ENCODE peak calls at places on chromosomes 1 and 21, in six cellular contexts. H, A, L, D, Z and O are unnamed samples.

GRCh38 chr1:1562556-1563195 is 12.0 kb downstream of the SSU72 start:
- DNase-seq in A (no peak), D (no peak), L (no peak), H (no peak), Z (no peak), O (no peak)

GRCh38 chr1:151132676-151133338 is 13.6 kb downstream of the SEMA6C start:
- DNase-seq in D (no peak), A (no peak), Z (no peak), L (no peak), H (no peak), O (no peak)

GRCh38 chr1:51648180-51649109 is 31.6 kb downstream of the OSBPL9 start:
- DNase-seq in A (no peak), Z (peak; percentile 94), D (peak; percentile 81), L (no peak), H (peak; percentile 53), O (peak; percentile 91)

GRCh38 chr1:91944087-91944486 is 5.1 kb upstream of the BRDT start:
- DNase-seq in Z (no peak), A (no peak), L (no peak), D (no peak), H (no peak), O (no peak)

GRCh38 chr1:109661391-109661790 is 5.5 kb downstream of the GSTM4 start:
- DNase-seq in Z (no peak), A (no peak), H (no peak), D (no peak), L (no peak), O (no peak)

GRCh38 chr1:117396074-117396473 is 28.8 kb downstream of the MAN1A2 start:
- DNase-seq in L (no peak), Z (no peak), D (no peak), H (no peak), A (no peak), O (no peak)

GRCh38 chr1:3097861-3098260 is 28.9 kb downstream of the PRDM16 start:
- DNase-seq in A (no peak), L (no peak), H (no peak), D (no peak), Z (no peak), O (no peak)

GRCh38 chr1:41417746-41418145 is 56.5 kb downstream of the FOXO6 start:
- DNase-seq in Z (no peak), H (no peak), D (no peak), L (no peak), A (no peak), O (no peak)

GRCh38 chr1:207822602-207823451 is 71.0 kb downstream of the CD46 start:
- DNase-seq in D (peak; percentile 30), Z (peak; percentile 68), A (peak; percentile 91), H (peak; percentile 93), L (peak; percentile 84), O (no peak)

GRCh38 chr21:46227811-46228344 is 696 bp downstream of the LSS start:
- DNase-seq in L (no peak), D (peak; percentile 38), Z (no peak), A (peak; percentile 15), H (no peak), O (no peak)

GRCh38 chr1:205373022-205373421 is 16.3 kb upstream of the KLHDC8A start:
- DNase-seq in Z (no peak), L (no peak), A (no peak), D (no peak), H (no peak), O (no peak)

GRCh38 chr1:154911691-154912550 is 24.6 kb downstream of the PMVK start:
- DNase-seq in Z (no peak), L (no peak), D (no peak), A (no peak), H (no peak), O (no peak)

GRCh38 chr1:68174173-68175113 is 57.9 kb downstream of the WLS start:
- DNase-seq in L (peak; percentile 38), A (no peak), H (peak; percentile 69), D (peak; percentile 63), Z (peak; percentile 97), O (peak; percentile 94)

GRCh38 chr1:3049905-3050304 is 19.1 kb upstream of the PRDM16 start:
- DNase-seq in Z (no peak), H (no peak), D (no peak), A (no peak), L (no peak), O (no peak)

GRCh38 chr1:228050571-228051181 is 31.8 kb upstream of the ARF1 start:
- DNase-seq in L (no peak), D (no peak), A (no peak), H (no peak), Z (no peak), O (no peak)

GRCh38 chr1:70552662-70553061 is 141.6 kb downstream of the CTH start:
- DNase-seq in A (no peak), Z (no peak), D (no peak), L (no peak), H (no peak), O (no peak)

GRCh38 chr1:240965581-240966091 is 353.7 kb upstream of the GREM2 start:
- DNase-seq in A (no peak), H (no peak), Z (no peak), D (peak; percentile 8), L (no peak), O (peak; percentile 4)

GRCh38 chr1:41343790-41344679 is 17.2 kb upstream of the FOXO6 start:
- DNase-seq in A (no peak), L (no peak), D (no peak), H (no peak), Z (no peak), O (no peak)

GRCh38 chr1:191508239-191508638 is 650.0 kb upstream of the RGS18 start:
- DNase-seq in D (no peak), A (no peak), H (no peak), L (no peak), Z (no peak), O (no peak)

GRCh38 chr1:153231800-153232199 is 14.4 kb downstream of the PRR9 start:
- DNase-seq in D (no peak), L (no peak), H (no peak), Z (no peak), A (no peak), O (no peak)

GRCh38 chr1:153228481-153228880 is 11.1 kb downstream of the PRR9 start:
- DNase-seq in A (no peak), Z (no peak), H (no peak), L (no peak), D (no peak), O (no peak)

GRCh38 chr1:153233448-153233847 is 16.1 kb downstream of the PRR9 start:
- DNase-seq in L (no peak), A (no peak), H (no peak), D (no peak), Z (no peak), O (no peak)

GRCh38 chr1:153232553-153232952 is 15.2 kb downstream of the PRR9 start:
- DNase-seq in A (no peak), Z (no peak), H (no peak), D (no peak), L (no peak), O (no peak)

DNA sequence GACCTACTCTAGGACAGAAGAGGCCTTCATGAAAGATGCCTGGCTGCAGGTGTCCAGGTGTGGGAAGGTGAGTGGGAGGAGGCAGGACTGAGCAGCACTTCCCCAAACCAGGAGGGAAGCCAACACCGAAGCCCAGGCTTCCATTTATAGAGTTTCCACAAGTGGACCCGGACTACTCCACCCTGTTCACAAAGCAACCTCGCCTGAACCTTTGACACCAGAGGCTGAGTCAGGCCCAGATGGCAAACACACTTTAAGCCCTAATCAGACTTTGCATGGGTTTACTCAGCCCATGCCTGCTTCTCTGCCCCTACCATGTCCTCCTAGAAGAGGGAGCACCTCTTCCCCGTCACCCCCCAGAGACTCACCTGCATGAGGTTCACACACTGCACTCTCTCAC is 14.0 kb downstream of the PRR9 start:
- DNase-seq in L (no peak), A (no peak), H (peak; percentile 52), D (no peak), Z (no peak), O (peak; percentile 6)
- TF ChIP-seq CTCF in L (no peak), A (no peak), H (no peak), D (no peak), Z (no peak), O (no peak)

DNA sequence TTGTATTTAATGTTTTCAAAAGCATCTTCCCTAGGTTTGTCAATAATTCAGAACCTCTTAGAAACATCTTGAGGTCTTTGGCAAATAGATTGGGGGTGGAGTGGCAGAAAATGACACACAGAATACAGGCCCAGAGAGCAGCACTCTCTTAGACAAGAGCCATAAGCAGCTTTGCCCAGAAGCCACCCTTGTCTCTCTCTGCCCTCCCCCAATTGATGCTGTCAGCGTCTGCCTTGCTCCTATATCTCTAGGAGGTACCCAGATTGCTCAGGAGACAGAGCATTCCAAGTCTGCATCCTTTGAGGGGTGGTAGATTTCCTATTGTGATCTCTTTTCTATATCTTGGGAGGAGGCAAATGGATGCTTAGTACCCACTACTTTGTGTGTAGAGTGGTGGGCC is 1.7 kb downstream of the RGL1 start:
- DNase-seq in A (no peak), Z (no peak), D (no peak), H (no peak), L (no peak), O (peak; percentile 24)
- H3K4me3 ChIP-seq in A (no peak overlapping the region), Z (peak overlapping the region; percentile 52), D (peak overlapping the region; percentile 54), H (peak overlapping the region; percentile 0), L (peak overlapping the region; percentile 71), O (peak overlapping the region; percentile 55)

GRCh38 chr1:167538657-167539056 is 14.9 kb downstream of the CREG1 start:
- DNase-seq in D (no peak), H (no peak), Z (no peak), L (no peak), A (no peak), O (peak; percentile 3)
- TF ChIP-seq CTCF in D (no peak), H (no peak), Z (peak; percentile 7), L (no peak), A (peak; percentile 19), O (no peak)

GRCh38 chr1:177248258-177248657 is 77.5 kb downstream of the BRINP2 start:
- DNase-seq in L (no peak), D (no peak), Z (no peak), H (no peak), A (no peak), O (no peak)

GRCh38 chr1:177246710-177247588 is 76.2 kb downstream of the BRINP2 start:
- DNase-seq in H (no peak), D (no peak), A (no peak), Z (no peak), L (no peak), O (peak; percentile 41)

GRCh38 chr1:177243773-177244172 is 73.0 kb downstream of the BRINP2 start:
- DNase-seq in Z (no peak), A (no peak), H (no peak), D (no peak), L (no peak), O (no peak)

GRCh38 chr1:177249231-177249630 is 78.5 kb downstream of the BRINP2 start:
- DNase-seq in H (peak; percentile 25), D (no peak), Z (no peak), L (no peak), A (no peak), O (no peak)

DNA sequence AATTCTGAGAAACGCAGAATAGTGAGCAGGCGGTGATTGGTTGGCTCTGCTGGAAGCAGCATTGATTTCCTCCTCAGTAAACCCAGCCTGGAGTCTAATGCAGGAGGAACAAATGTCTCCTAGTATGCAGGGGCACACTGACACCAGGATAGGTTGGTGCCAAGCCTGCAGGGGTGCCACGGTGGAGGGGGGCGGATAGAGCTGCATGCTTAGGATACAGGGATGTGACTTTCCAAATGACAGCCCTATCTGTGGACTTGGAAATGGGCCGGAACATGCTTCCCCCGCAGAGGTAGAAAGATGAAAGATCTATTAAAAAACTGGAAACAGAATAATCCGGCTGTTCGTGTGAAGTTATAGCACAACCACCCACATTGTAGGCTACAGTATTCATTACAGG is 77.0 kb downstream of the BRINP2 start:
- DNase-seq in H (no peak), A (no peak), L (no peak), D (no peak), Z (no peak), O (no peak)
- H3K4me3 ChIP-seq in H (no peak overlapping the region), A (no peak overlapping the region), L (no peak overlapping the region), D (no peak overlapping the region), Z (no peak overlapping the region), O (no peak overlapping the region)